ENCODE peak calls at places on chromosomes 4 and X, in ten cellular contexts. O is GM23338; Y is endothelial cell of umbilical vein; S is suprapubic skin; I is CD8-positive, alpha-beta memory T cell; T is esophagus muscularis mucosa; F is left ventricle myocardium inferior; B is spleen; V is A673; J is CD4-positive, alpha-beta T cell. U is an unnamed sample.

GRCh38 chr4:52949336-52949735 is 87.2 kb downstream of the RASL11B start:
- DNase-seq in O (no peak), Y (no peak), S (no peak), I (no peak), T (no peak), F (no peak), B (no peak), V (no peak), J (no peak), U (no peak)

GRCh38 chrX:24395775-24396174 is 35.3 kb downstream of the SUPT20HL1 start:
- DNase-seq in O (peak), Y (peak), S (no peak), I (peak), T (no peak), F (no peak), B (no peak), V (peak), J (peak), U (no peak)

GRCh38 chr4:98092833-98093439 is 50.3 kb downstream of the STPG2 start:
- DNase-seq in O (peak), Y (peak), S (no peak), I (no peak), T (no peak), F (no peak), B (no peak), V (peak), J (no peak), U (no peak)

GRCh38 chrX:100946521-100946920 is 17.8 kb upstream of the XKRX start:
- DNase-seq in O (no peak), Y (no peak), S (no peak), I (no peak), T (no peak), F (no peak), B (no peak), V (no peak), J (no peak), U (no peak)

GRCh38 chr4:65665951-65666523 is 4.3 kb downstream of the EPHA5 start:
- DNase-seq in O (peak), Y (no peak), S (no peak), I (no peak), T (no peak), F (no peak), B (no peak), V (peak), J (no peak), U (no peak)

GRCh38 chr4:146186556-146186955 is 11.0 kb downstream of the LSM6 start:
- DNase-seq in O (no peak), Y (no peak), S (no peak), I (no peak), T (no peak), F (no peak), B (no peak), V (peak), J (no peak), U (no peak)

GRCh38 chr4:10584042-10584441 is 100.5 kb downstream of the CLNK start:
- DNase-seq in O (no peak), Y (peak), S (no peak), I (no peak), T (no peak), F (no peak), B (no peak), V (peak), J (no peak), U (no peak)

GRCh38 chrX:70134116-70134477 is 850 bp downstream of the IGBP1 start:
- DNase-seq in O (peak), Y (no peak), S (no peak), I (no peak), T (no peak), F (no peak), B (peak), V (peak), J (no peak), U (no peak)

GRCh38 chr4:172141025-172141424 is 327.8 kb downstream of the GALNTL6 start:
- DNase-seq in O (no peak), Y (no peak), S (no peak), I (no peak), T (no peak), F (no peak), B (no peak), V (no peak), J (no peak), U (no peak)

GRCh38 chr4:104571341-104571740 is 76.6 kb upstream of the CXXC4 start:
- DNase-seq in O (no peak), Y (no peak), S (no peak), I (no peak), T (no peak), F (no peak), B (no peak), V (no peak), J (no peak), U (no peak)

GRCh38 chrX:11647048-11647650 is 18.6 kb downstream of the ARHGAP6 start:
- DNase-seq in O (no peak), Y (no peak), S (no peak), I (no peak), T (no peak), F (no peak), B (no peak), V (no peak), J (no peak), U (no peak)

GRCh38 chr4:6962211-6963041 is 52.8 kb downstream of the TBC1D14 start:
- DNase-seq in O (no peak), Y (no peak), S (no peak), I (no peak), T (peak), F (no peak), B (no peak), V (no peak), J (no peak), U (no peak)

GRCh38 chr4:85776579-85776978 is 301.6 kb downstream of the ARHGAP24 start:
- DNase-seq in O (no peak), Y (peak), S (no peak), I (no peak), T (no peak), F (no peak), B (no peak), V (no peak), J (no peak), U (no peak)

GRCh38 chrX:48677456-48678030 is 6.1 kb upstream of the WAS start:
- DNase-seq in O (no peak), Y (no peak), S (no peak), I (no peak), T (no peak), F (no peak), B (peak), V (no peak), J (no peak), U (no peak)

GRCh38 chr4:82744284-82744963 is 54.2 kb downstream of the SCD5 start:
- DNase-seq in O (no peak), Y (no peak), S (no peak), I (no peak), T (no peak), F (no peak), B (no peak), V (peak), J (no peak), U (no peak)

GRCh38 chrX:22666441-22666840 is 333.3 kb upstream of the DDX53 start:
- DNase-seq in O (peak), Y (peak), S (no peak), I (no peak), T (no peak), F (no peak), B (no peak), V (peak), J (no peak), U (no peak)

GRCh38 chr4:84782517-84782916 is 184.0 kb downstream of the WDFY3 start:
- DNase-seq in O (no peak), Y (no peak), S (no peak), I (no peak), T (no peak), F (no peak), B (no peak), V (no peak), J (no peak), U (no peak)

GRCh38 chr4:15043226-15043625 is 40.9 kb downstream of the CPEB2 start:
- DNase-seq in O (peak), Y (no peak), S (no peak), I (no peak), T (no peak), F (no peak), B (no peak), V (peak), J (no peak), U (no peak)

GRCh38 chr4:15042529-15043167 is 40.4 kb downstream of the CPEB2 start:
- DNase-seq in O (no peak), Y (peak), S (no peak), I (no peak), T (no peak), F (no peak), B (no peak), V (no peak), J (no peak), U (no peak)

GRCh38 chr4:15037923-15038541 is 35.8 kb downstream of the CPEB2 start:
- DNase-seq in O (no peak), Y (no peak), S (no peak), I (no peak), T (no peak), F (no peak), B (no peak), V (no peak), J (no peak), U (no peak)

GRCh38 chr4:15040916-15041463 is 38.7 kb downstream of the CPEB2 start:
- DNase-seq in O (peak), Y (no peak), S (no peak), I (no peak), T (no peak), F (no peak), B (no peak), V (no peak), J (no peak), U (no peak)

DNA sequence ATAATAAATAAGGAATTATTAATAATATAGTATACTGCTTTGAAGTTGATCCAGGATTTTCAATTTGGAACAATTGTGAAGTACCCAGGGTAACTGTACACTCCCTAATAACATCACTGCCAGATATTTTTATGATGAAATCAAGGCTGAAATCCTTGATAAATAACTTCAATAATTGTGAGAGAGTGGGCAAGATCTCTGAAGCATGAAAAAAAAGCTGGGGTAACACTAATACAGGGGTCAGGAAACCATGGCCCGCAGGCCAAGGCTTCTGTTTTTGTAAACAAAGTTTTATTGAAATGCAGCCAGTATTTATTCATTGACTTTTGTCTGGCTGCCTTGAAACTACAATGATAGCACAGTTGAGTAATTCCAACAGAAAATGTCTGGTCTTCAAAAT is 41.6 kb downstream of the CPEB2 start:
- DNase-seq in O (no peak), Y (no peak), S (no peak), I (no peak), T (no peak), F (no peak), B (no peak), V (no peak), J (no peak), U (no peak)
- H3K27ac ChIP-seq in O (no peak), Y (no peak), S (no peak), I (no peak), T (no peak), F (no peak), B (no peak), V (no peak), J (no peak), U (no peak)

DNA sequence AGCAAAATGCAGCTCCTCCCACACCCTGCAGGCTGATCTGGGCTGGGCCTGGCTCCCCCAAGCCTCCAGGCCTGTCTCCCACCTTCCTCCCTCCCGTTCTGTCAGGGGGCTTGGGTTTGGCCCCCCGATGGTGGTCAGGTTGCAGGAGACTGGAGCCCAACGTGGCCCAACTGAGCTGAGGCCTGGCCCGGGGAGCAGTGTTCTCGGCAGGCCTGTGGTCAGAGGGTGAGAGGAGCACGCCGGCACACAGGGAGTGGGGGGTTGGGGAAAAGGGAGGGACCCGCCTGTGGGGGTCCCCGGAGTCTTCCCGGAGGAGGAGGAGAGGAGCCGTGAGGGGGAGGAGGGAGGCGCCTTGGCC is 43.2 kb upstream of the NKX1-1 start:
- DNase-seq in O (no peak), Y (no peak), S (no peak), I (no peak), T (no peak), F (no peak), B (no peak), V (no peak), J (no peak), U (no peak)
- H3K27ac ChIP-seq in O (no peak), Y (no peak), S (no peak), I (no peak), T (no peak), F (no peak), B (no peak), V (no peak), J (no peak), U (no peak)

GRCh38 chr4:121253961-121254360 is 89.8 kb upstream of the TNIP3 start:
- DNase-seq in O (no peak), Y (no peak), S (no peak), I (no peak), T (peak), F (no peak), B (no peak), V (no peak), J (no peak), U (no peak)
- H3K27ac ChIP-seq in O (no peak), Y (no peak), S (no peak), I (peak), T (no peak), F (no peak), B (peak), V (no peak), J (no peak), U (no peak)

DNA sequence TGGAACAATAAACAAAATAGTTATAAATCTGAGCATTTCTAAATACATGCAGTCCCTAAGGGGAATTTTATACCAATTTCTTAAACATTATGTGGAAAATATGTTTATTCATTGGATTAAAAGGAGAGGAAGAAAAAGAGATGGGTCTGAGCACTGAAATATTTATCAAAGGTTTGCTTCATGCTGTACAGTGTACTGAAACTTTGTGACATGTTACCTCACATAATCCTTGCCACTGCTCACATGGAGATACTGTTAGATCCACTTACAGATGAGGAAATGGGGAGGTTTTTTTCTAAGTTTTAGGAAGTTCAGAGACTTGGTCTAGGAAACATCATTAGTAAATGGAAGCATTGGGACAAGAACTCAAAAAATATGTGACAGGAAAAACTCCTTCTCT is 443.6 kb downstream of the SPRY1 start:
- DNase-seq in O (no peak), Y (no peak), S (no peak), I (no peak), T (no peak), F (no peak), B (no peak), V (no peak), J (no peak), U (no peak)
- H3K27ac ChIP-seq in O (no peak), Y (no peak), S (no peak), I (no peak), T (peak), F (peak), B (no peak), V (no peak), J (no peak), U (no peak)

DNA sequence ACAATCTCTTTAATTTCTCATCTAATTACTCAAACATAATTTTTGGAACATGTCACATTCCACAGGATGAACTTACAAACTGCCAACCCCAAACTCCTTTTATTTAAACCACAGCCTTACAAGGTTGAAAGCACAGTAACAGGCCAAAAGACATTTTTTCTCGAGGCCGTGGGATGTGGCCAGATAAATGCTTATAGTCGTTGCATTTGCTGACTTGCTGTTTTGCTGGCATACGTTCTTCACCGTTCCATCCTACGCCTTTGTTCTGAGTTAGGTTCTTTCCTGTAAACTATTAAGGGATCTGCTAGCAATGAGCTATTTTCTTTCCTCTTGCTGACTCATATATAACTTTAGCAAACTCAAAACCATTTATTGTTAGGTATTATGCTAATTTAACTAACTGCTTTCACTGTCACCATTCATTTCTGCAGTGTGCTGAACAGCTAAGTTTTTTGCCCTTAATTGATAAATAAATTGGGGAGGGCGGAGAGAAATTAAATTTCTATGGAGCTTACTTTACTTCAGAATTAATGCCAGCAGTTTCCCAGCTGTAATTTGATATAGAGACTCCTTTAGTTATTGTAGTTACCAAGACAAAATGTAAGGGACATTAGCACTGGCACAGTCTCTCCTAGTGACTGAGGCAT is 135.1 kb upstream of the PACRGL start:
- DNase-seq in O (no peak), Y (peak), S (no peak), I (no peak), T (no peak), F (no peak), B (no peak), V (peak), J (no peak), U (no peak)
- H3K27ac ChIP-seq in O (no peak), Y (no peak), S (no peak), I (no peak), T (peak), F (no peak), B (no peak), V (no peak), J (no peak), U (no peak)

DNA sequence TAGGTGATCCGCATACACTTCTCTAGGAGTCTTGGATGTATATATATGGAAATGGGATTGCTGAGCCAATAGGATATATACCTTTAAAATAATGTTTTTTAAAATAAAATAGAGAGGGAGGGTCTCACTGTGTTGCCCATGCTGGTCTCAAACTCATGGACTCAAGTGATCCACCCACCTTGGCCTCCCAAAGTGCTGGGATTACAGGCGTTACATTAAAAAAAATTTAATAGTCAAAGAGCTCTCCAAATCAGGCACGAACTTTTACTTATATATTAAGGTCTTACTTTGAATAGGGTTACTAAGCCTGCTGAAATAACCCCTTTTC is 109.0 kb downstream of the GNL3L start:
- DNase-seq in O (no peak), Y (no peak), S (no peak), I (no peak), T (no peak), F (no peak), B (no peak), V (no peak), J (no peak), U (no peak)
- H3K27ac ChIP-seq in O (peak), Y (peak), S (peak), I (peak), T (peak), F (peak), B (peak), V (peak), J (peak), U (peak)

GRCh38 chr4:45437381-45437780 is 686.5 kb downstream of the GABRG1 start:
- DNase-seq in O (no peak), Y (no peak), S (no peak), I (no peak), T (no peak), F (no peak), B (no peak), V (no peak), J (no peak), U (no peak)

GRCh38 chr4:45442466-45442865 is 681.4 kb downstream of the GABRG1 start:
- DNase-seq in O (peak), Y (no peak), S (no peak), I (no peak), T (no peak), F (no peak), B (no peak), V (peak), J (no peak), U (no peak)

DNA sequence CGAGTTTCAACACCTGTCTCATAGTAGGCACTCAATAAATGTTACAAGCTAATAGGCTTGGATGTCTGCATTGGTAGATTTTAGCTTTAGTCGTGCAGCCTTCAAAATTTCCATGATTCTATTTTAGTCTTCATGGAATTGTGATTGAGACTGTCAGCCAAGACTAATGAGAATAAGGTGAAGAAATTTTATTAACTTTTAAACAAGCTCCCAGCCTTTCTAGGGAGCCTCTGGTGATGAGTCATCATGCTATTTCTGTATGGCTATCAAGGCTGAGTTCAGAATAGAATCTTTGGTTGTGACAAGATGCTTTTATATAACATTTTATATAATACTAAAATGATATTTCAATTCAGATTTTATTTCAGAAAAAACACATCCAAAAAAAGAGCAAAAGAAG is 685.8 kb downstream of the GABRG1 start:
- DNase-seq in O (no peak), Y (no peak), S (no peak), I (no peak), T (no peak), F (no peak), B (no peak), V (peak), J (no peak), U (no peak)
- H3K27ac ChIP-seq in O (no peak), Y (no peak), S (no peak), I (no peak), T (no peak), F (no peak), B (no peak), V (no peak), J (no peak), U (no peak)

GRCh38 chr4:22486276-22486675 is 29.6 kb downstream of the ADGRA3 start:
- DNase-seq in O (no peak), Y (no peak), S (no peak), I (no peak), T (no peak), F (no peak), B (no peak), V (no peak), J (no peak), U (no peak)
- H3K27ac ChIP-seq in O (no peak), Y (no peak), S (no peak), I (no peak), T (no peak), F (peak), B (no peak), V (no peak), J (no peak), U (no peak)

GRCh38 chr4:57193164-57193810 is 83.1 kb upstream of the IGFBP7 start:
- DNase-seq in O (no peak), Y (no peak), S (no peak), I (no peak), T (no peak), F (no peak), B (no peak), V (no peak), J (no peak), U (no peak)
- H3K27ac ChIP-seq in O (no peak), Y (no peak), S (no peak), I (no peak), T (no peak), F (no peak), B (no peak), V (no peak), J (no peak), U (no peak)